ENCODE peak calls at places on chromosomes 5 and 9, in six cellular contexts. One of them, this sample, is unnamed.

GRCh38 chr5:136075339-136075885 is 46.6 kb downstream of the TGFBI start:
- DNase-seq in OCI-LY7: peak
- DNase-seq in amniotic stem cell: no peak
- DNase-seq in cardiac fibroblast: no peak
- DNase-seq in NCI-H1092: no peak
- DNase-seq in germinal center: no peak
- DNase-seq in this sample: no peak

GRCh38 chr5:80192507-80193241 is 63.2 kb downstream of the SERINC5 start:
- DNase-seq in OCI-LY7: peak
- DNase-seq in amniotic stem cell: no peak
- DNase-seq in cardiac fibroblast: no peak
- DNase-seq in NCI-H1092: no peak
- DNase-seq in germinal center: no peak
- DNase-seq in this sample: no peak

GRCh38 chr5:160837749-160838593 is 14.0 kb downstream of the ATP10B start:
- DNase-seq in OCI-LY7: no peak
- DNase-seq in amniotic stem cell: no peak
- DNase-seq in cardiac fibroblast: no peak
- DNase-seq in NCI-H1092: no peak
- DNase-seq in germinal center: no peak
- DNase-seq in this sample: no peak

GRCh38 chr9:88991066-88992030 is at the start of gene S1PR3:
- DNase-seq in OCI-LY7: peak
- DNase-seq in amniotic stem cell: no peak
- DNase-seq in cardiac fibroblast: peak
- DNase-seq in NCI-H1092: no peak
- DNase-seq in germinal center: peak
- DNase-seq in this sample: no peak

GRCh38 chr5:141811287-141812155 is 66.7 kb downstream of the PCDH1 start:
- DNase-seq in OCI-LY7: peak
- DNase-seq in amniotic stem cell: no peak
- DNase-seq in cardiac fibroblast: no peak
- DNase-seq in NCI-H1092: peak
- DNase-seq in germinal center: peak
- DNase-seq in this sample: no peak

GRCh38 chr9:135536166-135536565 is 9.8 kb upstream of the OBP2A start:
- DNase-seq in OCI-LY7: no peak
- DNase-seq in amniotic stem cell: no peak
- DNase-seq in cardiac fibroblast: peak
- DNase-seq in NCI-H1092: no peak
- DNase-seq in germinal center: no peak
- DNase-seq in this sample: no peak

GRCh38 chr9:21677387-21677786 is 125.0 kb upstream of the MTAP start:
- DNase-seq in OCI-LY7: no peak
- DNase-seq in amniotic stem cell: no peak
- DNase-seq in cardiac fibroblast: no peak
- DNase-seq in NCI-H1092: no peak
- DNase-seq in germinal center: no peak
- DNase-seq in this sample: no peak

GRCh38 chr5:120934003-120934402 is 469.9 kb downstream of the PRR16 start:
- DNase-seq in OCI-LY7: no peak
- DNase-seq in amniotic stem cell: no peak
- DNase-seq in cardiac fibroblast: no peak
- DNase-seq in NCI-H1092: no peak
- DNase-seq in germinal center: no peak
- DNase-seq in this sample: no peak

GRCh38 chr5:95762681-95763041 is 31.5 kb downstream of the RHOBTB3 start:
- DNase-seq in OCI-LY7: no peak
- DNase-seq in amniotic stem cell: no peak
- DNase-seq in cardiac fibroblast: peak
- DNase-seq in NCI-H1092: no peak
- DNase-seq in germinal center: no peak
- DNase-seq in this sample: no peak

GRCh38 chr5:23269981-23270380 is 237.4 kb upstream of the PRDM9 start:
- DNase-seq in OCI-LY7: no peak
- DNase-seq in amniotic stem cell: no peak
- DNase-seq in cardiac fibroblast: no peak
- DNase-seq in NCI-H1092: no peak
- DNase-seq in germinal center: no peak
- DNase-seq in this sample: no peak

GRCh38 chr5:108361239-108361638 is 20.7 kb downstream of the FBXL17 start:
- DNase-seq in OCI-LY7: no peak
- DNase-seq in amniotic stem cell: no peak
- DNase-seq in cardiac fibroblast: no peak
- DNase-seq in NCI-H1092: no peak
- DNase-seq in germinal center: no peak
- DNase-seq in this sample: no peak

GRCh38 chr9:119370816-119371215 is 1.6 kb upstream of the BRINP1 start:
- DNase-seq in OCI-LY7: peak
- DNase-seq in amniotic stem cell: no peak
- DNase-seq in cardiac fibroblast: peak
- DNase-seq in NCI-H1092: no peak
- DNase-seq in germinal center: no peak
- DNase-seq in this sample: no peak

GRCh38 chr9:33748633-33749304 is 46.6 kb upstream of the PRSS3 start:
- DNase-seq in OCI-LY7: no peak
- DNase-seq in amniotic stem cell: no peak
- DNase-seq in cardiac fibroblast: no peak
- DNase-seq in NCI-H1092: no peak
- DNase-seq in germinal center: no peak
- DNase-seq in this sample: no peak

GRCh38 chr9:133812077-133812868 is 74.1 kb upstream of the SARDH start:
- DNase-seq in OCI-LY7: no peak
- DNase-seq in amniotic stem cell: no peak
- DNase-seq in cardiac fibroblast: no peak
- DNase-seq in NCI-H1092: no peak
- DNase-seq in germinal center: no peak
- DNase-seq in this sample: no peak

GRCh38 chr9:20702565-20702964 is 18.5 kb downstream of the FOCAD start:
- DNase-seq in OCI-LY7: no peak
- DNase-seq in amniotic stem cell: no peak
- DNase-seq in cardiac fibroblast: no peak
- DNase-seq in NCI-H1092: no peak
- DNase-seq in germinal center: no peak
- DNase-seq in this sample: no peak

GRCh38 chr9:127451681-127452480 is 571 bp downstream of the LRSAM1 start:
- DNase-seq in OCI-LY7: peak
- DNase-seq in amniotic stem cell: peak
- DNase-seq in cardiac fibroblast: peak
- DNase-seq in NCI-H1092: no peak
- DNase-seq in germinal center: peak
- DNase-seq in this sample: no peak

This sample was measured in DMS 273 treated with DMSO at 0.1 percent for 48 hours.